ENCODE peak calls at places on chromosomes 3 and 15, in seven cellular contexts. One of them, this sample, is unnamed.

GRCh38 chr3:133488785-133489367 is 84.6 kb upstream of the CDV3 start:
- DNase-seq in stimulated activated CD4-positive, alpha-beta T cell treated with anti-CD3 and anti-CD28 coated beads, Interleukin-12 subunit alpha, Interleukin-12 subunit beta, amount 100 ng/mL, for 48 hours: no peak
- DNase-seq in CD8-positive, alpha-beta T cell: no peak
- DNase-seq in mammary epithelial cell: peak
- DNase-seq in transverse colon: no peak
- DNase-seq in AG10803: peak
- DNase-seq in RWPE1: peak
- DNase-seq in this sample: no peak

GRCh38 chr3:189355481-189356201 is 183.9 kb downstream of the TPRG1 start:
- DNase-seq in AG10803: peak
- DNase-seq in RWPE1: peak
- DNase-seq in transverse colon: peak
- DNase-seq in stimulated activated CD4-positive, alpha-beta T cell treated with anti-CD3 and anti-CD28 coated beads, Interleukin-12 subunit alpha, Interleukin-12 subunit beta, amount 100 ng/mL, for 48 hours: peak
- DNase-seq in CD8-positive, alpha-beta T cell: peak
- DNase-seq in mammary epithelial cell: peak
- DNase-seq in this sample: no peak

GRCh38 chr3:9183811-9184463 is 65.5 kb downstream of the SRGAP3 start:
- DNase-seq in AG10803: no peak
- DNase-seq in mammary epithelial cell: no peak
- DNase-seq in transverse colon: no peak
- DNase-seq in CD8-positive, alpha-beta T cell: no peak
- DNase-seq in stimulated activated CD4-positive, alpha-beta T cell treated with anti-CD3 and anti-CD28 coated beads, Interleukin-12 subunit alpha, Interleukin-12 subunit beta, amount 100 ng/mL, for 48 hours: no peak
- DNase-seq in RWPE1: no peak
- DNase-seq in this sample: no peak

GRCh38 chr15:51842852-51843737 is 13.6 kb downstream of the TMOD3 start:
- DNase-seq in CD8-positive, alpha-beta T cell: no peak
- DNase-seq in mammary epithelial cell: peak
- DNase-seq in RWPE1: peak
- DNase-seq in AG10803: peak
- DNase-seq in stimulated activated CD4-positive, alpha-beta T cell treated with anti-CD3 and anti-CD28 coated beads, Interleukin-12 subunit alpha, Interleukin-12 subunit beta, amount 100 ng/mL, for 48 hours: no peak
- DNase-seq in transverse colon: no peak
- DNase-seq in this sample: no peak

GRCh38 chr15:91824256-91824655 is 29.3 kb upstream of the SLCO3A1 start:
- DNase-seq in RWPE1: no peak
- DNase-seq in AG10803: no peak
- DNase-seq in stimulated activated CD4-positive, alpha-beta T cell treated with anti-CD3 and anti-CD28 coated beads, Interleukin-12 subunit alpha, Interleukin-12 subunit beta, amount 100 ng/mL, for 48 hours: no peak
- DNase-seq in mammary epithelial cell: no peak
- DNase-seq in transverse colon: no peak
- DNase-seq in CD8-positive, alpha-beta T cell: no peak
- DNase-seq in this sample: no peak

GRCh38 chr15:90594297-90594696 is 64.6 kb downstream of the CRTC3 start:
- DNase-seq in AG10803: peak
- DNase-seq in RWPE1: peak
- DNase-seq in transverse colon: peak
- DNase-seq in CD8-positive, alpha-beta T cell: peak
- DNase-seq in stimulated activated CD4-positive, alpha-beta T cell treated with anti-CD3 and anti-CD28 coated beads, Interleukin-12 subunit alpha, Interleukin-12 subunit beta, amount 100 ng/mL, for 48 hours: peak
- DNase-seq in mammary epithelial cell: no peak
- DNase-seq in this sample: no peak

GRCh38 chr15:96974761-96975160 is 644.3 kb downstream of the NR2F2 start:
- DNase-seq in stimulated activated CD4-positive, alpha-beta T cell treated with anti-CD3 and anti-CD28 coated beads, Interleukin-12 subunit alpha, Interleukin-12 subunit beta, amount 100 ng/mL, for 48 hours: no peak
- DNase-seq in CD8-positive, alpha-beta T cell: no peak
- DNase-seq in mammary epithelial cell: no peak
- DNase-seq in AG10803: no peak
- DNase-seq in RWPE1: no peak
- DNase-seq in transverse colon: no peak
- DNase-seq in this sample: no peak

GRCh38 chr3:38643090-38643489 is 6.4 kb downstream of the SCN5A start:
- DNase-seq in CD8-positive, alpha-beta T cell: no peak
- DNase-seq in transverse colon: no peak
- DNase-seq in AG10803: no peak
- DNase-seq in mammary epithelial cell: no peak
- DNase-seq in stimulated activated CD4-positive, alpha-beta T cell treated with anti-CD3 and anti-CD28 coated beads, Interleukin-12 subunit alpha, Interleukin-12 subunit beta, amount 100 ng/mL, for 48 hours: no peak
- DNase-seq in RWPE1: no peak
- DNase-seq in this sample: no peak

GRCh38 chr15:74983725-74984231 is 11.6 kb upstream of the SCAMP5 start:
- DNase-seq in CD8-positive, alpha-beta T cell: no peak
- DNase-seq in stimulated activated CD4-positive, alpha-beta T cell treated with anti-CD3 and anti-CD28 coated beads, Interleukin-12 subunit alpha, Interleukin-12 subunit beta, amount 100 ng/mL, for 48 hours: peak
- DNase-seq in transverse colon: no peak
- DNase-seq in mammary epithelial cell: peak
- DNase-seq in AG10803: no peak
- DNase-seq in RWPE1: peak
- DNase-seq in this sample: no peak

GRCh38 chr3:101184111-101184510 is 136.3 kb downstream of the IMPG2 start:
- DNase-seq in transverse colon: no peak
- DNase-seq in stimulated activated CD4-positive, alpha-beta T cell treated with anti-CD3 and anti-CD28 coated beads, Interleukin-12 subunit alpha, Interleukin-12 subunit beta, amount 100 ng/mL, for 48 hours: no peak
- DNase-seq in AG10803: peak
- DNase-seq in CD8-positive, alpha-beta T cell: no peak
- DNase-seq in RWPE1: no peak
- DNase-seq in mammary epithelial cell: no peak
- DNase-seq in this sample: no peak

GRCh38 chr3:186097663-186098451 is 11.0 kb downstream of the ETV5 start:
- DNase-seq in stimulated activated CD4-positive, alpha-beta T cell treated with anti-CD3 and anti-CD28 coated beads, Interleukin-12 subunit alpha, Interleukin-12 subunit beta, amount 100 ng/mL, for 48 hours: no peak
- DNase-seq in CD8-positive, alpha-beta T cell: no peak
- DNase-seq in RWPE1: peak
- DNase-seq in AG10803: peak
- DNase-seq in transverse colon: peak
- DNase-seq in mammary epithelial cell: peak
- DNase-seq in this sample: peak

GRCh38 chr3:105791919-105792786 is 76.7 kb downstream of the CBLB start:
- DNase-seq in stimulated activated CD4-positive, alpha-beta T cell treated with anti-CD3 and anti-CD28 coated beads, Interleukin-12 subunit alpha, Interleukin-12 subunit beta, amount 100 ng/mL, for 48 hours: no peak
- DNase-seq in transverse colon: peak
- DNase-seq in CD8-positive, alpha-beta T cell: no peak
- DNase-seq in mammary epithelial cell: peak
- DNase-seq in RWPE1: peak
- DNase-seq in AG10803: peak
- DNase-seq in this sample: no peak

GRCh38 chr15:58212909-58213526 is 74.8 kb downstream of the AQP9 start:
- DNase-seq in AG10803: peak
- DNase-seq in mammary epithelial cell: peak
- DNase-seq in RWPE1: peak
- DNase-seq in stimulated activated CD4-positive, alpha-beta T cell treated with anti-CD3 and anti-CD28 coated beads, Interleukin-12 subunit alpha, Interleukin-12 subunit beta, amount 100 ng/mL, for 48 hours: no peak
- DNase-seq in transverse colon: no peak
- DNase-seq in CD8-positive, alpha-beta T cell: no peak
- DNase-seq in this sample: no peak

GRCh38 chr15:76324066-76324465 is 12.5 kb upstream of the ISL2 start:
- DNase-seq in CD8-positive, alpha-beta T cell: no peak
- DNase-seq in AG10803: no peak
- DNase-seq in mammary epithelial cell: no peak
- DNase-seq in stimulated activated CD4-positive, alpha-beta T cell treated with anti-CD3 and anti-CD28 coated beads, Interleukin-12 subunit alpha, Interleukin-12 subunit beta, amount 100 ng/mL, for 48 hours: no peak
- DNase-seq in transverse colon: no peak
- DNase-seq in RWPE1: no peak
- DNase-seq in this sample: no peak

GRCh38 chr15:48855501-48856440 is 22.2 kb upstream of the EID1 start:
- DNase-seq in mammary epithelial cell: no peak
- DNase-seq in stimulated activated CD4-positive, alpha-beta T cell treated with anti-CD3 and anti-CD28 coated beads, Interleukin-12 subunit alpha, Interleukin-12 subunit beta, amount 100 ng/mL, for 48 hours: no peak
- DNase-seq in AG10803: peak
- DNase-seq in CD8-positive, alpha-beta T cell: no peak
- DNase-seq in transverse colon: peak
- DNase-seq in RWPE1: peak
- DNase-seq in this sample: no peak

GRCh38 chr3:112377418-112378071 is 44.6 kb downstream of the CD200 start:
- DNase-seq in stimulated activated CD4-positive, alpha-beta T cell treated with anti-CD3 and anti-CD28 coated beads, Interleukin-12 subunit alpha, Interleukin-12 subunit beta, amount 100 ng/mL, for 48 hours: no peak
- DNase-seq in RWPE1: no peak
- DNase-seq in mammary epithelial cell: no peak
- DNase-seq in transverse colon: no peak
- DNase-seq in CD8-positive, alpha-beta T cell: no peak
- DNase-seq in AG10803: no peak
- DNase-seq in this sample: no peak

GRCh38 chr15:40108855-40109735 is at the start of gene BMF:
- DNase-seq in mammary epithelial cell: peak
- DNase-seq in CD8-positive, alpha-beta T cell: peak
- DNase-seq in RWPE1: peak
- DNase-seq in AG10803: peak
- DNase-seq in transverse colon: peak
- DNase-seq in stimulated activated CD4-positive, alpha-beta T cell treated with anti-CD3 and anti-CD28 coated beads, Interleukin-12 subunit alpha, Interleukin-12 subunit beta, amount 100 ng/mL, for 48 hours: peak
- DNase-seq in this sample: peak

GRCh38 chr3:59424268-59425010 is 374.6 kb upstream of the CFAP20DC start:
- DNase-seq in stimulated activated CD4-positive, alpha-beta T cell treated with anti-CD3 and anti-CD28 coated beads, Interleukin-12 subunit alpha, Interleukin-12 subunit beta, amount 100 ng/mL, for 48 hours: no peak
- DNase-seq in AG10803: peak
- DNase-seq in mammary epithelial cell: peak
- DNase-seq in transverse colon: no peak
- DNase-seq in CD8-positive, alpha-beta T cell: peak
- DNase-seq in RWPE1: peak
- DNase-seq in this sample: no peak

GRCh38 chr15:52240166-52240565 is 49.0 kb upstream of the GNB5 start:
- DNase-seq in AG10803: no peak
- DNase-seq in stimulated activated CD4-positive, alpha-beta T cell treated with anti-CD3 and anti-CD28 coated beads, Interleukin-12 subunit alpha, Interleukin-12 subunit beta, amount 100 ng/mL, for 48 hours: no peak
- DNase-seq in mammary epithelial cell: no peak
- DNase-seq in transverse colon: no peak
- DNase-seq in RWPE1: no peak
- DNase-seq in CD8-positive, alpha-beta T cell: no peak
- DNase-seq in this sample: no peak

GRCh38 chr15:71736286-71736947 is 73.9 kb upstream of the NR2E3 start:
- DNase-seq in transverse colon: no peak
- DNase-seq in CD8-positive, alpha-beta T cell: no peak
- DNase-seq in AG10803: no peak
- DNase-seq in mammary epithelial cell: no peak
- DNase-seq in RWPE1: no peak
- DNase-seq in stimulated activated CD4-positive, alpha-beta T cell treated with anti-CD3 and anti-CD28 coated beads, Interleukin-12 subunit alpha, Interleukin-12 subunit beta, amount 100 ng/mL, for 48 hours: no peak
- DNase-seq in this sample: no peak

GRCh38 chr3:8536106-8537052 is 34.8 kb downstream of the LMCD1 start:
- DNase-seq in mammary epithelial cell: no peak
- DNase-seq in CD8-positive, alpha-beta T cell: no peak
- DNase-seq in stimulated activated CD4-positive, alpha-beta T cell treated with anti-CD3 and anti-CD28 coated beads, Interleukin-12 subunit alpha, Interleukin-12 subunit beta, amount 100 ng/mL, for 48 hours: no peak
- DNase-seq in RWPE1: no peak
- DNase-seq in AG10803: peak
- DNase-seq in transverse colon: no peak
- DNase-seq in this sample: no peak

GRCh38 chr3:29427266-29428103 is 146.6 kb downstream of the RBMS3 start:
- DNase-seq in AG10803: peak
- DNase-seq in mammary epithelial cell: no peak
- DNase-seq in stimulated activated CD4-positive, alpha-beta T cell treated with anti-CD3 and anti-CD28 coated beads, Interleukin-12 subunit alpha, Interleukin-12 subunit beta, amount 100 ng/mL, for 48 hours: no peak
- DNase-seq in transverse colon: no peak
- DNase-seq in CD8-positive, alpha-beta T cell: no peak
- DNase-seq in RWPE1: no peak
- DNase-seq in this sample: no peak

GRCh38 chr3:4826237-4827100 is 152.8 kb upstream of the BHLHE40 start:
- DNase-seq in transverse colon: peak
- DNase-seq in RWPE1: peak
- DNase-seq in mammary epithelial cell: no peak
- DNase-seq in stimulated activated CD4-positive, alpha-beta T cell treated with anti-CD3 and anti-CD28 coated beads, Interleukin-12 subunit alpha, Interleukin-12 subunit beta, amount 100 ng/mL, for 48 hours: no peak
- DNase-seq in AG10803: peak
- DNase-seq in CD8-positive, alpha-beta T cell: no peak
- DNase-seq in this sample: peak

GRCh38 chr3:196611761-196612483 is 27.6 kb upstream of the NRROS start:
- DNase-seq in transverse colon: no peak
- DNase-seq in mammary epithelial cell: no peak
- DNase-seq in AG10803: no peak
- DNase-seq in CD8-positive, alpha-beta T cell: no peak
- DNase-seq in stimulated activated CD4-positive, alpha-beta T cell treated with anti-CD3 and anti-CD28 coated beads, Interleukin-12 subunit alpha, Interleukin-12 subunit beta, amount 100 ng/mL, for 48 hours: no peak
- DNase-seq in RWPE1: no peak
- DNase-seq in this sample: no peak

GRCh38 chr3:128763967-128764366 is 38.0 kb downstream of the RAB7A start:
- DNase-seq in AG10803: no peak
- DNase-seq in CD8-positive, alpha-beta T cell: peak
- DNase-seq in RWPE1: no peak
- DNase-seq in stimulated activated CD4-positive, alpha-beta T cell treated with anti-CD3 and anti-CD28 coated beads, Interleukin-12 subunit alpha, Interleukin-12 subunit beta, amount 100 ng/mL, for 48 hours: no peak
- DNase-seq in transverse colon: no peak
- DNase-seq in mammary epithelial cell: no peak
- DNase-seq in this sample: no peak

GRCh38 chr15:85763157-85763556 is 31.6 kb downstream of the KLHL25 start:
- DNase-seq in transverse colon: no peak
- DNase-seq in stimulated activated CD4-positive, alpha-beta T cell treated with anti-CD3 and anti-CD28 coated beads, Interleukin-12 subunit alpha, Interleukin-12 subunit beta, amount 100 ng/mL, for 48 hours: no peak
- DNase-seq in mammary epithelial cell: peak
- DNase-seq in RWPE1: no peak
- DNase-seq in CD8-positive, alpha-beta T cell: no peak
- DNase-seq in AG10803: no peak
- DNase-seq in this sample: no peak

GRCh38 chr3:140719841-140720240 is 42.0 kb downstream of the TRIM42 start:
- DNase-seq in mammary epithelial cell: no peak
- DNase-seq in RWPE1: no peak
- DNase-seq in AG10803: no peak
- DNase-seq in transverse colon: no peak
- DNase-seq in stimulated activated CD4-positive, alpha-beta T cell treated with anti-CD3 and anti-CD28 coated beads, Interleukin-12 subunit alpha, Interleukin-12 subunit beta, amount 100 ng/mL, for 48 hours: no peak
- DNase-seq in CD8-positive, alpha-beta T cell: no peak
- DNase-seq in this sample: no peak

GRCh38 chr3:56157693-56158092 is 310.6 kb downstream of the ERC2 start:
- DNase-seq in transverse colon: no peak
- DNase-seq in AG10803: peak
- DNase-seq in RWPE1: no peak
- DNase-seq in CD8-positive, alpha-beta T cell: no peak
- DNase-seq in mammary epithelial cell: peak
- DNase-seq in stimulated activated CD4-positive, alpha-beta T cell treated with anti-CD3 and anti-CD28 coated beads, Interleukin-12 subunit alpha, Interleukin-12 subunit beta, amount 100 ng/mL, for 48 hours: no peak
- DNase-seq in this sample: no peak

GRCh38 chr3:31747785-31748184 is 215.1 kb downstream of the STT3B start:
- DNase-seq in stimulated activated CD4-positive, alpha-beta T cell treated with anti-CD3 and anti-CD28 coated beads, Interleukin-12 subunit alpha, Interleukin-12 subunit beta, amount 100 ng/mL, for 48 hours: no peak
- DNase-seq in AG10803: no peak
- DNase-seq in RWPE1: no peak
- DNase-seq in CD8-positive, alpha-beta T cell: no peak
- DNase-seq in transverse colon: no peak
- DNase-seq in mammary epithelial cell: no peak
- DNase-seq in this sample: no peak

GRCh38 chr3:128382221-128382807 is 84.4 kb downstream of the DNAJB8 start:
- DNase-seq in transverse colon: peak
- DNase-seq in stimulated activated CD4-positive, alpha-beta T cell treated with anti-CD3 and anti-CD28 coated beads, Interleukin-12 subunit alpha, Interleukin-12 subunit beta, amount 100 ng/mL, for 48 hours: no peak
- DNase-seq in CD8-positive, alpha-beta T cell: no peak
- DNase-seq in mammary epithelial cell: no peak
- DNase-seq in RWPE1: no peak
- DNase-seq in AG10803: no peak
- DNase-seq in this sample: peak

GRCh38 chr15:63601026-63601726 is 4.0 kb downstream of the FBXL22 start:
- DNase-seq in CD8-positive, alpha-beta T cell: peak
- DNase-seq in transverse colon: peak
- DNase-seq in AG10803: peak
- DNase-seq in stimulated activated CD4-positive, alpha-beta T cell treated with anti-CD3 and anti-CD28 coated beads, Interleukin-12 subunit alpha, Interleukin-12 subunit beta, amount 100 ng/mL, for 48 hours: no peak
- DNase-seq in mammary epithelial cell: no peak
- DNase-seq in RWPE1: peak
- DNase-seq in this sample: no peak

GRCh38 chr3:59680916-59681315 is 631.1 kb upstream of the CFAP20DC start:
- DNase-seq in CD8-positive, alpha-beta T cell: no peak
- DNase-seq in stimulated activated CD4-positive, alpha-beta T cell treated with anti-CD3 and anti-CD28 coated beads, Interleukin-12 subunit alpha, Interleukin-12 subunit beta, amount 100 ng/mL, for 48 hours: no peak
- DNase-seq in AG10803: no peak
- DNase-seq in mammary epithelial cell: no peak
- DNase-seq in transverse colon: no peak
- DNase-seq in RWPE1: no peak
- DNase-seq in this sample: no peak

GRCh38 chr3:186107148-186108105 is 1.5 kb downstream of the ETV5 start:
- DNase-seq in AG10803: peak
- DNase-seq in mammary epithelial cell: peak
- DNase-seq in stimulated activated CD4-positive, alpha-beta T cell treated with anti-CD3 and anti-CD28 coated beads, Interleukin-12 subunit alpha, Interleukin-12 subunit beta, amount 100 ng/mL, for 48 hours: no peak
- DNase-seq in RWPE1: peak
- DNase-seq in transverse colon: peak
- DNase-seq in CD8-positive, alpha-beta T cell: peak
- DNase-seq in this sample: peak

This sample was measured in DMS79.